ENCODE peak calls at places on chromosomes 12 and 14, in five cellular contexts. C is neuronal stem cell, H is trophoblast cell, O is H1, M is mesenchymal stem cell. R is an unnamed sample.

GRCh38 chr12:91704446-91704845 is 441.2 kb downstream of the BTG1 start:
- DNase-seq in C (no peak), H (no peak), O (no peak), M (no peak), R (no peak)

GRCh38 chr12:69045430-69045829 is 112.5 kb upstream of the CPM start:
- DNase-seq in C (no peak), H (no peak), O (no peak), M (no peak), R (no peak)

GRCh38 chr14:103337794-103338193 is 3.8 kb downstream of the EIF5 start:
- DNase-seq in C (no peak), H (no peak), O (no peak), M (no peak), R (no peak)

GRCh38 chr12:132596016-132596415 is 14.4 kb downstream of the LRCOL1 start:
- DNase-seq in C (no peak), H (peak; percentile 97), O (no peak), M (peak; percentile 82), R (no peak)

GRCh38 chr14:65277580-65278270 is 134.8 kb upstream of the FUT8 start:
- DNase-seq in C (no peak), H (no peak), O (no peak), M (no peak), R (no peak)

GRCh38 chr14:54786816-54787215 is 115.8 kb downstream of the GCH1 start:
- DNase-seq in C (no peak), H (no peak), O (no peak), M (no peak), R (no peak)

GRCh38 chr14:93788557-93789365 is 476 bp upstream of the PRIMA1 start:
- DNase-seq in C (peak; percentile 49), H (no peak), O (no peak), M (no peak), R (peak; percentile 66)

GRCh38 chr12:69046372-69046771 is 113.4 kb upstream of the CPM start:
- DNase-seq in C (no peak), H (no peak), O (no peak), M (no peak), R (no peak)

GRCh38 chr12:104376650-104377506 is 73.3 kb downstream of the EID3 start:
- DNase-seq in C (no peak), H (no peak), O (no peak), M (peak; percentile 30), R (no peak)

GRCh38 chr12:45737638-45738037 is 8.1 kb downstream of the ARID2 start:
- DNase-seq in C (no peak), H (no peak), O (no peak), M (no peak), R (no peak)

GRCh38 chr12:92412931-92413685 is 267.5 kb upstream of the BTG1 start:
- DNase-seq in C (no peak), H (no peak), O (no peak), M (no peak), R (no peak)

GRCh38 chr12:95593266-95593871 is 42.1 kb upstream of the USP44 start:
- DNase-seq in C (no peak), H (no peak), O (no peak), M (no peak), R (no peak)

GRCh38 chr12:26704684-26705475 is 128.1 kb downstream of the ITPR2 start:
- DNase-seq in C (no peak), H (no peak), O (no peak), M (peak; percentile 47), R (no peak)

GRCh38 chr14:98345186-98345585 is 926.8 kb downstream of the BCL11B start:
- DNase-seq in C (no peak), H (no peak), O (no peak), M (no peak), R (no peak)

GRCh38 chr12:77940011-77940423 is 109.3 kb downstream of the NAV3 start:
- DNase-seq in C (no peak), H (no peak), O (peak; percentile 19), M (peak; percentile 88), R (peak; percentile 41)
- H2BK120ac ChIP-seq in C (no peak overlapping the region), H (no peak overlapping the region), O (no peak overlapping the region), M (no peak overlapping the region), R (no peak overlapping the region)

GRCh38 chr12:25570418-25570817 is 17.3 kb upstream of the LMNTD1 start:
- DNase-seq in C (no peak), H (no peak), O (no peak), M (no peak), R (no peak)

GRCh38 chr12:25566550-25566949 is 13.5 kb upstream of the LMNTD1 start:
- DNase-seq in C (no peak), H (no peak), O (no peak), M (no peak), R (no peak)
- H2BK12ac ChIP-seq in C (no peak overlapping the region), H (no peak overlapping the region), O (no peak overlapping the region), M (no peak overlapping the region), R (no peak overlapping the region)

DNA sequence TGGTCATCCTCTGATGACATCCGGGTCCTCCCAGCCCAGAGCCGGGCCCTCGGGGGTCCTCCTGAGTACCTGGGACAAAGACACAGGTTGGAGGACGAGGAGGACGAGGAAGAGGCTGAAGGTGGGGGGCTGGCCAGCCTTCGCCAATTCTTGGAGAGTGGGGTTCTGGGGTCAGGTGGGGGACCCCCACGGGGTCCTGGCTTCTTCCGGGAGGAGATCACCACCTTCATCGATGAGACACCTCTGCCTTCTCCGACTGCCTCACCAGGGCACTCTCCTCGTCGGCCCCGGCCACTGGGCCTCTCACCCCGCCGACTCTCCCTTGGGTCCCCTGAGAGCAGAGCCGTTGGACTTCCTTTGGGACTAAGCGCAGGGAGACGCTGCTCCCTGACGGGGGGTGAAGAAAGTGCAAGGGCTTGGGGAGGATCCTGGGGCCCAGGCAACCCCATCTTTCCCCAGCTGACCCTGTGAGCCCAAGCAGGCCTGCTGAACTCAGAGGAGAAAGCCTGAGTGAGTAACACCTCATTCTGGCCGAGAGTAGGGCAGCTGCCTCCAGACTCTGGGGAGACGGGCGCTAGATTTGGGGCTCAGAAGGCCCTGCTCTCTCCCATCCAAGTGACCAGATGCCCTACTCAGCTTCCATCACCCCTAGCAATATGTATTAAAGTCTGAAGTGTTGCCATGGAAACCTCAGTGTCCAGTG is 1.3 kb upstream of the P3H3 start:
- DNase-seq in C (no peak), H (no peak), O (no peak), M (no peak), R (no peak)
- H2BK120ac ChIP-seq in C (no peak overlapping the region), H (no peak overlapping the region), O (no peak overlapping the region), M (peak overlapping the region; percentile 58), R (no peak overlapping the region)

GRCh38 chr14:36824854-36825253 is 163.2 kb downstream of the PAX9 start:
- DNase-seq in C (no peak), H (no peak), O (no peak), M (no peak), R (no peak)
- H2BK12ac ChIP-seq in C (no peak overlapping the region), H (no peak overlapping the region), O (no peak overlapping the region), M (no peak overlapping the region), R (no peak overlapping the region)

DNA sequence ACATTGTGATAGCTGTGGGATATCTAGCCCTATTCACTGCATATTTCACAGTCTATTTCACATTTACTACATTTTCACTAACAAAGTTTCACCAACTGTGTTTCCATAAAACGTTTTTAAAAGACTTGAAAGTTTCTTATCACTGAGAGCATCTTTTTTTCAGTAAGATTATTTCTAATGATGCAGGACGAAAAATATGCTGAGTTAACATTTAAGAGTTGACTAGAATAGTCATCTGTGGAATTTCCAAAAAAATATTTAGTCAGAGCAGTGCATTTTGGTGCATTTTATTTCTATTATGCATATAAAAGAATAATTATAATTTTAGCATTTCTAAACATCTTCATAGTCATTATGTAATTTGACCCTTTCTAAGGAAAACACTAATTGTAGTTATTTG is 143.8 kb upstream of the CLEC14A start:
- DNase-seq in C (no peak), H (no peak), O (no peak), M (no peak), R (no peak)
- H2BK120ac ChIP-seq in C (no peak overlapping the region), H (no peak overlapping the region), O (no peak overlapping the region), M (no peak overlapping the region), R (no peak overlapping the region)

DNA sequence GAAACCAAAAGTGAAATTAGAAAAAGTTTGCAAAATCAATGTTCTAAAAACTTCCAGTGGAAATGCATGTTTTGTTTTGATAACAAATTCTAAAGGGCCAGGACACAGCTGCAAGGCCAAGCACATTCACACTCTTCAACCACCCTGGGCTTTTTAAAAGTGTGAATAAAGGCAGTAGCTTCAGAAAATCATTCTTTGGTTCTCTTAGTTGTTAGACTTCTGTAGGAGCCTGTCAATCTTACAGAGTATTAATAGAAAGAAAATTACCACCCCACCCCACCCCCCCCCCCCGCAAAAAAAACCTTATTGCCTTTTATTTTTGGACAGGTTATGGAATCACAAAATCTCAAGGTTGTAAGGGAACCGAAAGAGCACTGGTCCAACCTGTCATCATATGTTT is 105.2 kb upstream of the EGLN3 start:
- DNase-seq in C (no peak), H (no peak), O (no peak), M (no peak), R (no peak)
- H2BK12ac ChIP-seq in C (no peak overlapping the region), H (no peak overlapping the region), O (no peak overlapping the region), M (no peak overlapping the region), R (no peak overlapping the region)

GRCh38 chr12:2339022-2339431 is 286.2 kb downstream of the CACNA1C start:
- DNase-seq in C (no peak), H (peak; percentile 44), O (no peak), M (peak; percentile 86), R (no peak)
- H2BK120ac ChIP-seq in C (no peak overlapping the region), H (no peak overlapping the region), O (no peak overlapping the region), M (no peak overlapping the region), R (no peak overlapping the region)

GRCh38 chr12:80531646-80532045 is 87.6 kb downstream of the PTPRQ start:
- DNase-seq in C (no peak), H (no peak), O (no peak), M (no peak), R (no peak)
- H2BK12ac ChIP-seq in C (no peak overlapping the region), H (no peak overlapping the region), O (no peak overlapping the region), M (no peak overlapping the region), R (no peak overlapping the region)

R was measured in H9.